ENCODE peak calls at places on chromosomes 2 and 18, in seven cellular contexts. Y is chondrocyte; G is Calu3; E is foreskin fibroblast; D is stimulated activated CD4-positive, alpha-beta T cell treated with anti-CD3 and anti-CD28 coated beads, Interleukin-2, amount 100 ng/mL, for 48 hours; N is cerebellar cortex; R is NCI-H1930. J is an unnamed sample.

GRCh38 chr2:46298272-46298521 is 990 bp downstream of the EPAS1 start:
- DNase-seq in G (no peak), R (no peak), N (no peak), E (no peak), Y (no peak), D (no peak), J (peak)

GRCh38 chr2:195818521-195818920 is 161.5 kb downstream of the SLC39A10 start:
- DNase-seq in Y (no peak), G (no peak), N (no peak), E (peak), D (no peak), R (no peak), J (no peak)

GRCh38 chr2:136305517-136306192 is 187.7 kb upstream of the CXCR4 start:
- DNase-seq in E (no peak), Y (no peak), G (no peak), D (peak), N (peak), R (no peak), J (peak)

GRCh38 chr2:102229141-102229764 is 42.4 kb downstream of the IL1RL2 start:
- DNase-seq in G (no peak), Y (no peak), D (no peak), N (no peak), R (no peak), E (no peak), J (no peak)

GRCh38 chr2:214808481-214808931 is 977 bp downstream of the BARD1 start:
- DNase-seq in N (peak), G (no peak), R (no peak), E (no peak), Y (no peak), D (no peak), J (no peak)

GRCh38 chr2:188517549-188518255 is 226.0 kb downstream of the GULP1 start:
- DNase-seq in G (no peak), R (no peak), D (no peak), N (no peak), E (no peak), Y (no peak), J (no peak)

GRCh38 chr2:235911633-235912032 is 256.6 kb downstream of the GBX2 start:
- DNase-seq in D (no peak), N (no peak), R (no peak), Y (no peak), G (no peak), E (no peak), J (no peak)

GRCh38 chr2:172596776-172597175 is 40.9 kb downstream of the PDK1 start:
- DNase-seq in D (no peak), N (no peak), E (no peak), Y (no peak), G (no peak), R (no peak), J (no peak)

GRCh38 chr18:45777393-45777792 is 48.1 kb upstream of the SIGLEC15 start:
- DNase-seq in D (no peak), G (no peak), Y (no peak), N (no peak), R (no peak), E (peak), J (no peak)

GRCh38 chr18:48199399-48199798 is 209.8 kb downstream of the ZBTB7C start:
- DNase-seq in R (no peak), E (no peak), N (no peak), G (no peak), Y (no peak), D (no peak), J (no peak)

GRCh38 chr2:197878792-197879191 is 74.4 kb downstream of the PLCL1 start:
- DNase-seq in Y (no peak), N (no peak), D (no peak), R (no peak), G (no peak), E (no peak), J (no peak)

GRCh38 chr18:46356278-46357033 is 252.3 kb downstream of the HAUS1 start:
- DNase-seq in D (no peak), N (no peak), R (no peak), G (no peak), Y (no peak), E (no peak), J (no peak)

J was measured in stimulated activated effector memory CD8-positive, alpha-beta T cell treated with anti-CD3 and anti-CD28 coated beads, Interleukin-12 subunit alpha, Interleukin-12 subunit beta, amount 100 ng/mL, for 72 hours.